ENCODE peak calls at places on chromosomes 6 and 20, in ten cellular contexts. T, R, A, L, S, D, P, I, Q and X are unnamed samples.

GRCh38 chr20:25310921-25311728 is 63.2 kb downstream of the PYGB start:
- DNase-seq in T (no peak), D (peak; percentile 95), P (peak; percentile 20), A (peak; percentile 59), R (no peak), I (peak; percentile 93), S (no peak), L (peak; percentile 58), Q (no peak), X (no peak)

GRCh38 chr6:156976144-156977088 is 199.2 kb downstream of the ARID1B start:
- DNase-seq in D (no peak), P (no peak), Q (no peak), A (no peak), T (no peak), S (no peak), I (peak; percentile 52), R (no peak), L (no peak), X (no peak)

GRCh38 chr6:13261464-13261994 is 66.8 kb downstream of the TBC1D7 start:
- DNase-seq in S (no peak), T (no peak), R (no peak), D (no peak), A (peak; percentile 77), P (no peak), I (no peak), Q (no peak), L (no peak), X (no peak)

GRCh38 chr20:41247523-41248370 is 69.8 kb downstream of the ZHX3 start:
- DNase-seq in P (no peak), S (no peak), L (no peak), D (no peak), R (no peak), I (no peak), T (no peak), A (peak; percentile 82), Q (no peak), X (no peak)

GRCh38 chr6:143410859-143411270 is 39.6 kb downstream of the ADAT2 start:
- DNase-seq in T (no peak), P (no peak), I (peak; percentile 95), D (peak; percentile 54), S (no peak), A (no peak), R (no peak), Q (no peak), L (no peak), X (no peak)

GRCh38 chr6:119328254-119328653 is 21.3 kb downstream of the MAN1A1 start:
- DNase-seq in L (no peak), A (no peak), D (no peak), I (no peak), P (no peak), Q (no peak), S (no peak), R (no peak), T (no peak), X (no peak)

GRCh38 chr6:14883921-14884320 is 361.9 kb upstream of the JARID2 start:
- DNase-seq in T (no peak), I (peak; percentile 12), A (no peak), L (no peak), P (no peak), D (peak; percentile 64), Q (no peak), S (no peak), R (no peak), X (no peak)

GRCh38 chr6:110232456-110232855 is 52.2 kb downstream of the CDC40 start:
- DNase-seq in D (peak; percentile 72), A (no peak), I (peak; percentile 39), T (no peak), P (no peak), S (no peak), R (no peak), Q (no peak), L (peak; percentile 20), X (no peak)

GRCh38 chr20:6767536-6768227 is at the start of gene BMP2:
- DNase-seq in R (peak; percentile 69), P (peak; percentile 70), T (peak; percentile 69), D (peak; percentile 50), A (peak; percentile 70), Q (peak; percentile 37), I (peak; percentile 65), S (peak; percentile 70), L (no peak), X (no peak)

GRCh38 chr6:30684386-30685156 is 1.9 kb downstream of the PPP1R18 start:
- DNase-seq in T (peak; percentile 53), L (no peak), D (peak; percentile 44), R (peak; percentile 61), S (peak; percentile 42), I (no peak), A (peak; percentile 40), Q (no peak), P (peak; percentile 38), X (peak; percentile 40)

GRCh38 chr6:21200056-21200870 is 393.3 kb upstream of the SOX4 start:
- DNase-seq in Q (no peak), I (peak; percentile 2), L (no peak), P (no peak), R (no peak), A (peak; percentile 9), S (no peak), D (peak; percentile 38), T (no peak), X (no peak)

GRCh38 chr6:122069933-122070332 is 329.5 kb upstream of the HSF2 start:
- DNase-seq in A (no peak), D (no peak), R (no peak), Q (no peak), L (no peak), T (no peak), S (no peak), I (peak; percentile 16), P (no peak), X (no peak)

GRCh38 chr20:52972965-52973819 is 1.0 kb downstream of the TSHZ2 start:
- DNase-seq in D (no peak), A (peak; percentile 20), T (peak; percentile 19), P (no peak), Q (peak; percentile 62), R (peak; percentile 14), S (no peak), I (no peak), L (no peak), X (peak; percentile 14)

GRCh38 chr6:111978826-111979225 is 75.1 kb upstream of the CCN6 start:
- DNase-seq in P (no peak), L (no peak), T (no peak), D (no peak), S (no peak), A (no peak), R (no peak), Q (no peak), I (no peak), X (no peak)

GRCh38 chr6:159099311-159099710 is 54.5 kb upstream of the TAGAP start:
- DNase-seq in L (no peak), T (no peak), R (no peak), Q (peak; percentile 9), A (no peak), I (no peak), S (no peak), P (no peak), D (no peak), X (no peak)
- H3K9me3 ChIP-seq in L (peaks cover under 1% of the 10 kb centered on the region), T (no peaks in the 10 kb centered on the region), R (no peaks in the 10 kb centered on the region), Q (no peaks in the 10 kb centered on the region), A (no peaks in the 10 kb centered on the region), I (no peaks in the 10 kb centered on the region), S (no peaks in the 10 kb centered on the region), P (no peaks in the 10 kb centered on the region), D (no peaks in the 10 kb centered on the region), X (no peaks in the 10 kb centered on the region)

DNA sequence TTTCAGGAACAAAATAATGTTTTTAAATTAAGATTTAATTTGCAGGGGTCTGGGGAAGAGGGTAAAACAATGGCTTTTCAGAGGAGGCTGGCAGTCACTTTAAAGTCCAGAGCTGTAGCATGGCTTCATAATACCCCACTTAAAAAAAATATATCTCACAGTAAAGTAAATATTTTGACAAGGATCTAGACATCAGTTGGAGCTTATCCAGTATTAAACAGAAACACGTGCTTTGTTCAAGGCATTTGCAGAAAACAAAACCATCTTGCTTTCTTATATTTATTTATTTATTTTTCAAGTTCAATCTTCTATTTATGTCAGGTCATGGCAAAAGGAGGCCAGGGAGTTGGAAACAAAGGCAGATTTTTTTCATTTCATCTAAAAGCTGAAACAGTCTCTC is 53.3 kb upstream of the PRL start:
- DNase-seq in T (no peak), D (peak; percentile 32), I (no peak), Q (no peak), A (no peak), P (no peak), R (no peak), L (no peak), S (no peak), X (no peak)
- H3K9me3 ChIP-seq in T (no peaks in the 10 kb centered on the region), D (no peaks in the 10 kb centered on the region), I (no peaks in the 10 kb centered on the region), Q (no peaks in the 10 kb centered on the region), A (no peaks in the 10 kb centered on the region), P (no peaks in the 10 kb centered on the region), R (no peaks in the 10 kb centered on the region), L (no peaks in the 10 kb centered on the region), S (no peaks in the 10 kb centered on the region), X (no peaks in the 10 kb centered on the region)

GRCh38 chr20:51311636-51312479 is 230.7 kb downstream of the NFATC2 start:
- DNase-seq in A (no peak), P (no peak), T (no peak), R (no peak), S (no peak), I (peak; percentile 27), D (no peak), L (no peak), Q (no peak), X (no peak)
- H3K9me3 ChIP-seq in A (no peaks in the 10 kb centered on the region), P (no peaks in the 10 kb centered on the region), T (no peaks in the 10 kb centered on the region), R (no peaks in the 10 kb centered on the region), S (no peaks in the 10 kb centered on the region), I (peaks cover 5% of the 10 kb centered on the region), D (peaks cover 2% of the 10 kb centered on the region), L (no peaks in the 10 kb centered on the region), Q (no peaks in the 10 kb centered on the region), X (no peaks in the 10 kb centered on the region)

GRCh38 chr6:366389-366788 is 25.2 kb upstream of the IRF4 start:
- DNase-seq in A (no peak), P (no peak), Q (no peak), S (no peak), R (no peak), D (no peak), T (no peak), I (no peak), L (no peak), X (no peak)

GRCh38 chr6:364609-365540 is 26.7 kb upstream of the IRF4 start:
- DNase-seq in P (no peak), L (no peak), T (no peak), R (no peak), D (no peak), S (no peak), A (no peak), Q (no peak), I (no peak), X (no peak)

GRCh38 chr6:366972-367794 is 24.4 kb upstream of the IRF4 start:
- DNase-seq in D (no peak), L (no peak), I (no peak), R (no peak), A (no peak), T (no peak), P (no peak), S (no peak), Q (no peak), X (no peak)

GRCh38 chr6:363909-364308 is 27.6 kb upstream of the IRF4 start:
- DNase-seq in L (no peak), R (peak; percentile 11), S (no peak), Q (no peak), I (no peak), P (no peak), T (no peak), A (no peak), D (no peak), X (no peak)

DNA sequence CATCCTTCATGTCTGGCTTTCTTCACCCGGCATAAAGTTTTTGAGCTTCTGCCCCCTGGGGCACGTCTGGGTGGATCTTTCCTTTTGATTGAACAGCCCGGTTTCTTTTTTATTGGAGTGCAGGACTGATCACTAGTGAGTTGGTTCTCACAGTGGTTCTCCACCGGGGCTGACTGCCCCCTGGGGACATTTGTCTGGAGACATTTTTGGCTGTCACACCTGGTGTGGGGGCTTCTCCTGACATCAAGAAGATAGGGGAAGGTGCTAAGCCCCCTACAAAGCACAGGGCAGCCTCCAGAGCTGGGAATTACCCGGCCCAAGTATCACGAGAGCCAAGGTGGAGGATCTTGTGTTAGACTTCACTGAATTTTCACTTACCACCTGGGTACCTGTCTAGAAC is 25.7 kb upstream of the IRF4 start:
- DNase-seq in A (no peak), R (no peak), P (no peak), D (no peak), S (no peak), I (no peak), Q (no peak), T (no peak), L (no peak), X (no peak)
- H3K9me3 ChIP-seq in A (no peaks in the 10 kb centered on the region), R (peaks cover 17% of the 10 kb centered on the region), P (peaks cover 32% of the 10 kb centered on the region), D (peaks cover 28% of the 10 kb centered on the region), S (no peaks in the 10 kb centered on the region), I (peaks cover 9% of the 10 kb centered on the region), Q (no peaks in the 10 kb centered on the region), T (peaks cover 13% of the 10 kb centered on the region), L (peaks cover 64% of the 10 kb centered on the region), X (no peaks in the 10 kb centered on the region)